ENCODE peak calls at places on chromosomes 6 and 20, in eight cellular contexts. O, N, G, F, P, C, S and U are unnamed samples. For H3K9me3, the result is how much of the 10 kb centered on the place peaks cover.

GRCh38 chr6:134584809-134585528 is 267.1 kb upstream of the SGK1 start:
- DNase-seq in P (no peak), N (no peak), F (no peak), O (no peak), G (peak), S (no peak), C (no peak), U (no peak)

GRCh38 chr6:31847276-31847978 is 15.2 kb downstream of the NEU1 start:
- DNase-seq in F (no peak), N (no peak), G (no peak), O (no peak), S (no peak), P (no peak), C (no peak), U (no peak)

GRCh38 chr6:81756690-81757089 is 4.2 kb upstream of the TENT5A start:
- DNase-seq in F (no peak), N (no peak), C (no peak), P (no peak), O (no peak), G (no peak), S (no peak), U (no peak)

GRCh38 chr20:37567671-37568588 is 40.3 kb upstream of the BLCAP start:
- DNase-seq in N (no peak), G (peak), O (peak), P (no peak), S (no peak), C (no peak), F (no peak), U (no peak)

GRCh38 chr6:130517444-130517931 is 151.7 kb downstream of the TMEM200A start:
- DNase-seq in P (no peak), S (no peak), C (no peak), F (peak), N (no peak), O (no peak), G (no peak), U (no peak)

GRCh38 chr6:41966961-41967311 is 25.3 kb upstream of the CCND3 start:
- DNase-seq in F (peak), G (peak), C (no peak), O (no peak), N (no peak), P (no peak), S (no peak), U (no peak)

GRCh38 chr6:122663981-122664380 is 53.8 kb downstream of the PKIB start:
- DNase-seq in P (no peak), G (no peak), F (no peak), S (no peak), O (no peak), N (no peak), C (no peak), U (no peak)

GRCh38 chr6:52293067-52293466 is 8.5 kb upstream of the MCM3 start:
- DNase-seq in C (no peak), G (no peak), S (no peak), P (no peak), N (no peak), O (no peak), F (no peak), U (no peak)

GRCh38 chr20:58405504-58406291 is 16.7 kb downstream of the VAPB start:
- DNase-seq in F (no peak), G (peak), N (no peak), S (no peak), C (no peak), O (no peak), P (no peak), U (no peak)

GRCh38 chr20:3323398-3323797 is 84.1 kb downstream of the DNAAF9 start:
- DNase-seq in P (no peak), N (no peak), O (no peak), G (peak), S (no peak), F (no peak), C (no peak), U (no peak)

GRCh38 chr6:74969591-74970267 is 236.1 kb downstream of the COL12A1 start:
- DNase-seq in S (no peak), P (no peak), F (peak), N (no peak), O (no peak), G (no peak), C (no peak), U (no peak)

GRCh38 chr20:3857405-3857804 is 10.8 kb downstream of the MAVS start:
- DNase-seq in N (no peak), C (no peak), G (no peak), P (no peak), O (no peak), F (no peak), S (peak), U (no peak)

GRCh38 chr20:62255976-62256375 is 17.7 kb downstream of the OSBPL2 start:
- DNase-seq in O (no peak), P (no peak), G (no peak), S (no peak), C (no peak), F (no peak), N (no peak), U (no peak)

GRCh38 chr6:146202570-146202969 is 173.7 kb downstream of the GRM1 start:
- DNase-seq in S (no peak), G (no peak), O (no peak), P (no peak), C (no peak), F (no peak), N (no peak), U (no peak)

GRCh38 chr6:39029156-39030011 is 19.2 kb upstream of the GLP1R start:
- DNase-seq in P (no peak), G (peak), F (no peak), S (peak), C (no peak), O (peak), N (peak), U (no peak)

GRCh38 chr20:15449061-15449460 is 1111.6 kb upstream of the FLRT3 start:
- DNase-seq in N (no peak), G (no peak), P (no peak), S (no peak), O (no peak), C (no peak), F (no peak), U (no peak)

GRCh38 chr20:62774762-62775161 is 21.5 kb upstream of the MRGBP start:
- DNase-seq in N (peak), G (no peak), O (peak), F (no peak), S (no peak), C (no peak), P (no peak), U (no peak)

GRCh38 chr6:21808551-21809181 is 215.1 kb downstream of the SOX4 start:
- DNase-seq in F (no peak), G (peak), P (no peak), C (no peak), S (peak), N (no peak), O (no peak), U (no peak)

GRCh38 chr20:64077094-64077493 is 2.2 kb downstream of the RGS19 start:
- DNase-seq in P (peak), N (peak), O (no peak), S (peak), F (no peak), G (no peak), C (peak), U (no peak)

GRCh38 chr20:17835941-17836861 is 132.4 kb downstream of the SNX5 start:
- DNase-seq in F (peak), C (no peak), S (peak), P (peak), N (no peak), G (peak), O (no peak), U (no peak)

GRCh38 chr20:25336561-25337422 is 53.8 kb downstream of the ABHD12 start:
- DNase-seq in C (no peak), O (peak), F (peak), G (peak), N (no peak), S (no peak), P (no peak), U (no peak)

GRCh38 chr6:24093381-24093780 is 32.6 kb upstream of the NRSN1 start:
- DNase-seq in S (no peak), G (no peak), O (no peak), P (no peak), N (no peak), F (no peak), C (no peak), U (no peak)

GRCh38 chr6:15763827-15764226 is 101.0 kb upstream of the DTNBP1 start:
- DNase-seq in N (no peak), G (peak), P (no peak), F (peak), C (no peak), S (peak), O (no peak), U (no peak)

GRCh38 chr6:154754152-154754551 is 20.9 kb downstream of the SCAF8 start:
- DNase-seq in P (no peak), F (peak), S (no peak), N (no peak), C (no peak), O (no peak), G (peak), U (no peak)

GRCh38 chr20:57596358-57596757 is 23.9 kb downstream of the ZBP1 start:
- DNase-seq in O (no peak), F (no peak), N (peak), P (no peak), C (no peak), S (no peak), G (no peak), U (no peak)

GRCh38 chr6:141726158-141726557 is 406.6 kb upstream of the GJE1 start:
- DNase-seq in N (no peak), C (no peak), S (no peak), O (peak), G (no peak), F (no peak), P (no peak), U (no peak)

GRCh38 chr6:24995270-24995669 is 59.5 kb upstream of the RIPOR2 start:
- DNase-seq in O (no peak), P (no peak), G (no peak), C (no peak), N (no peak), S (no peak), F (no peak), U (no peak)

GRCh38 chr6:158835616-158836221 is 16.6 kb upstream of the EZR start:
- DNase-seq in O (no peak), F (peak), S (peak), C (no peak), P (peak), N (peak), G (peak), U (no peak)
- H3K27ac ChIP-seq in O (no peak), F (no peak), S (peak), C (no peak), P (peak), N (peak), G (peak), U (no peak)

DNA sequence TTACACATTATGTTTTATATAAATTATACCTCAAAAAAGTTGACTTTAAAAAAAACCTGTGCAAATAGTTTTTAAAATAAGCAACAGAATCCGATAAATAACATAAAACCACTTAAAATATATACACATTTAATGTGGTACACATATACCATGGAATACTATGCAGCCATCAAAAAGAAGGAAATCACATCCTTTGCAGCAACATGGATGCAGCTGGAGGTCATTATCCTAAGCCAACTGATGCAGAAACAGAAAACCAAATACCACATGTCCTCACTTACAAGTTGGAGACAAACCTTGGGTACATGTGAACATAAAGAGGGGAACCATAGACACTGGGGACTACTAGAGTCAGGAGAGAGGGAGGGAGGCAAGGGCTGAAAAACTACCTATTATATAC is 4.0 kb upstream of the DEFB121 start:
- DNase-seq in O (no peak), C (no peak), G (no peak), N (no peak), F (no peak), S (no peak), P (no peak), U (no peak)
- H3K9me3 ChIP-seq in O (under half), C (under half), G (under half), N (under half), F (under half), S (under half), P (under half), U (under half)

GRCh38 chr20:23206061-23206460 is 119.9 kb upstream of the CD93 start:
- DNase-seq in N (no peak), C (no peak), S (no peak), O (no peak), P (no peak), G (no peak), F (no peak), U (no peak)
- H3K27ac ChIP-seq in N (no peak), C (no peak), S (peak), O (no peak), P (peak), G (no peak), F (no peak), U (no peak)

DNA sequence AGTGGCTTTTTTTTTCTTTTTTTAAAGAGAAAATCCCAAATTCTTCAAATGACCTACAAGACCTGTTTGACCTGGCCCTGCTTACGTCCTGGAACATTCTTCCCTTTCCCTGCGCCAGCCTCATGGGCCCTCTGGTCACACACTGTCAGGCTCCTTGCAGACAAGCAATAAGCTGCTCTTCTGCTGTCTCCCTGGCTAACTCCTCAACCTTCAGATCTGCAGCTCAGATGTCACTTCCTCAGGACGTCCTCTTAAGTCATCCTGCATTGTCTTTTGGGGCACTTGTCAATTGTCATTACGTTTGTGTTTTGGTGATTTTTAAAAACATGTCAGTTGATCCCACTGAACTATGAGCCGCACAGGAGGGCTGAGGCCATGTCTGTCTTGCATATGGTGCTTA is 28.9 kb upstream of the SLC35D3 start:
- DNase-seq in O (no peak), P (no peak), N (no peak), C (no peak), F (no peak), S (no peak), G (no peak), U (no peak)
- H3K9me3 ChIP-seq in O (under half), P (under half), N (under half), C (under half), F (under half), S (under half), G (under half), U (under half)

DNA sequence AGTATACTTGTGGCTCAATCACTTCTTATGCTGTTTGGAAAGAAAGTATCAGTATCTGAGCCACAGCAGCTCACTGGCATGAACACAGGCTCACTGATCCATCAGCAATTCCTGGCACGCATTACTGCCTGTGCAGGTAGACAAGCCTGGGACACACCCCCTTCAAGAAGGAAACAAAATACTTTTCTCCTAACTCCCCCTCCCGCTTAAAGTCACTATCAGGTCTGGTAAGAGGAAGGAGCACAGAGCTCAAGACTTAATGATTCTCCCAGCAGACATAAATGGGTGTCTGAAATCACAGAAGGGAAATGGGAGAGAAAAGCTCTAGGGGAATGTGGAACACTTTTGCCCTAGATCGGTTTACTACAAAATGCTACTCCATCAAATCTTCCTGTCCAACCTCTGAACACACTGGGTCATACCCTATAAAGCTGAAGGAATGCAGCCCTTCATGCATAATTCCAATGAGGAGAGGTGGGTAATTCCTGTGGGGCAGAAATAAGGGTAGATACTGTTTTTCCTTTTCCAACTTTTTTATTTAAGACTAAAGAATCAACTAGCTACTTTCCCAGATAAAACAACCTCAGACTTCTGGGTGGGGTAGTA is at the start of gene ADGRF1:
- DNase-seq in C (no peak), S (peak), F (no peak), G (no peak), N (no peak), O (no peak), P (no peak), U (no peak)
- H3K27ac ChIP-seq in C (no peak), S (no peak), F (no peak), G (no peak), N (peak), O (no peak), P (no peak), U (no peak)

DNA sequence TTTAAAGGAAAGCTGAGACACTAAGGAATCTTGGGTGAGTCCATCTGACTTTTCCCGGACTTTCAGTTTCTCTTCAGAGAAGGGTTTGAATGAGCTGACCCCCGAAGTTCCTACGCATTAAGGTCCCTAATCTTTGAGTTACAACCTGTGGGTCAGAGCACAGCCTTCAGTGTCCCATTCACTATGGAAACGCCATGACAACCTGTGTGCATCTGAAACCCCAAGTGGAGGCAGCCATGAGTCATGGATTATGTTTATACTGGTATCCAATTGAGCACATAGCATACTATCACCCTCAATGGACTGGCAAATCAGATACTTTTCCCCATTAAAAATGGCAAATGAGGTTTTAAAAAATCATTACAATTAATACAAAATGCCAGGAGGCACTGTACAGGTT is 11.4 kb downstream of the MYLK4 start:
- DNase-seq in N (no peak), O (peak), F (peak), C (no peak), P (no peak), S (no peak), G (no peak), U (no peak)
- H3K9me3 ChIP-seq in N (under half), O (under half), F (under half), C (under half), P (under half), S (under half), G (under half), U (under half)

DNA sequence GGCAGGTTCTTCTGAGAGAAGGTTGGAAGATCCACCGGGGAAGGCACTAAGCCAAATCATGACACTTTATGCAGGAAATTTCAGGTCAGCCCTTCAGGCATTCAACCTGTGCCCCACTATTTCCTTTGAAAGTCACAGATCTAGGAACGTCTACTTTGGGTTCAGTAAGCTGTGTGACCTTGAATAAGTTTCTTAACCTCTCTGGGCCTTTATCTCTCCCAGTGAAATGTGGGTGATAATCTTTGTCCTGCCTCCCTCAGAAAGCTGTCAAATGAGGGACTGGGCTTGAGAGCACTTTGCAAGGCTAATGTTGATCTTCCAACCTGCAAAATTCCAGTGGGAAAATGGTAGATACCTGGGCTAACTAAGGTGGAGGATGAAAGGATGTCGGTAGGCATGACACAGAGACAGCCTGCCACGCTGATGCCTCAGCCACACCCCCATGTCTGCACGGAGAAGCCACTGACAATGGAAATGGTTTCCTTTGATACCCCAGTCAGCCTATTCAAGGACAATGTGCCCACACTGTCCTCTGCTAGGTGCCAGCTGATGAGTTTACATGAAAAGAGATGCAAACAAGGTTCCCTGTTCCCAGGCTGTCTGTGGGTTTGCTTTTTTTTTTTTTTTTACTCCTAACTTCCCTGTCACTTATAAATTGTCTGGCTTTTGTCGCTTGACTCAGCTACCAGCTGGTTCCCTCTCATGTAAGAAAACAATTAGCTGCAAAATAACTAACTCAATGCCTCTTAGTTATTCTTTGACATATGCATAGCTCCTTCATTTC is 9.3 kb downstream of the BNIP5 start:
- DNase-seq in P (no peak), G (no peak), C (no peak), F (no peak), N (no peak), S (no peak), O (no peak), U (no peak)
- H3K27ac ChIP-seq in P (no peak), G (no peak), C (no peak), F (no peak), N (no peak), S (no peak), O (no peak), U (no peak)

DNA sequence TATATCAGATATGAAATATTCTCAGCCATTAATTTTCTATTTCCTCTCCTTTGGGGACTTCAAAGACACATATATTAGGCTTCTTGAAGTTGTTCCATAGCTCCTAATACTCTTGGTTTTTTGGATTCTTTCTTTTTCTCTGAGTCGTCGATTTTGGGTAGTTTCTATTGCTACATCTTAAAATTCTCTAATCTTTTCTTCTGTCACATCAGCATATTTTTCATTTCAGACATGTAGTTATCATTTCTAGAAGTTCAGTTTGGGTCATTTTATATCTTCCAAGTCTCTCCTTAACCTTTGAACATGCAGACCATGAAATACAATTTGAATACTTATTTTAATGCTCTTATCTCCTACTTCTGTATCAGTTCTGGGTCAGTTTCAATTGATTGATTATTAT is 38.9 kb upstream of the SCRT2 start:
- DNase-seq in S (no peak), G (no peak), C (no peak), P (no peak), N (no peak), F (no peak), O (no peak), U (no peak)
- H3K9me3 ChIP-seq in S (under half), G (under half), C (under half), P (under half), N (under half), F (under half), O (under half), U (under half)

GRCh38 chr20:41475507-41475906 is 108.9 kb upstream of the EMILIN3 start:
- DNase-seq in P (no peak), G (peak), N (no peak), C (no peak), F (no peak), O (no peak), S (no peak), U (no peak)
- H3K27ac ChIP-seq in P (peak), G (no peak), N (peak), C (no peak), F (no peak), O (peak), S (peak), U (no peak)

GRCh38 chr6:147298461-147298860 is 94.2 kb downstream of the STXBP5 start:
- DNase-seq in G (no peak), C (no peak), N (no peak), F (no peak), O (no peak), P (no peak), S (no peak), U (no peak)

GRCh38 chr6:147297124-147297523 is 92.9 kb downstream of the STXBP5 start:
- DNase-seq in N (no peak), F (no peak), S (no peak), P (no peak), O (no peak), C (no peak), G (no peak), U (no peak)

GRCh38 chr6:147301070-147301469 is 96.9 kb downstream of the STXBP5 start:
- DNase-seq in C (no peak), S (no peak), G (no peak), N (no peak), P (no peak), F (no peak), O (no peak), U (no peak)

GRCh38 chr6:147297663-147298313 is 93.6 kb downstream of the STXBP5 start:
- DNase-seq in O (no peak), F (peak), N (no peak), C (no peak), S (no peak), G (no peak), P (no peak), U (no peak)

GRCh38 chr6:147299035-147299434 is 94.8 kb downstream of the STXBP5 start:
- DNase-seq in S (no peak), P (no peak), G (no peak), O (no peak), N (no peak), F (no peak), C (no peak), U (no peak)
- H3K9me3 ChIP-seq in S (under half), P (under half), G (under half), O (under half), N (under half), F (under half), C (under half), U (under half)